ENCODE peak calls at places on chromosomes 7 and 10, in four cellular contexts. N is NCI-H774; X is stimulated activated CD8-positive, alpha-beta memory T cell treated with anti-CD3 and anti-CD28 coated beads, Interleukin-2, amount 100 ng/mL, for 1 hour; I is psoas muscle. R is an unnamed sample.

GRCh38 chr7:157497367-157497743 is 160.6 kb downstream of the DNAJB6 start:
- DNase-seq in I (no peak), N (no peak), X (no peak), R (no peak)

GRCh38 chr7:116525913-116526857 is 1.3 kb downstream of the CAV1 start:
- DNase-seq in N (peak), X (peak), I (peak), R (peak)

GRCh38 chr7:147182859-147183258 is 1066.3 kb downstream of the CNTNAP2 start:
- DNase-seq in I (no peak), X (no peak), N (no peak), R (no peak)

GRCh38 chr10:128277267-128277666 is 151.0 kb upstream of the MKI67 start:
- DNase-seq in N (no peak), I (no peak), X (no peak), R (no peak)

GRCh38 chr10:112348759-112349158 is 25.2 kb upstream of the ACSL5 start:
- DNase-seq in X (no peak), I (no peak), N (no peak), R (no peak)

GRCh38 chr10:75103881-75104686 is 7.4 kb upstream of the SAMD8 start:
- DNase-seq in I (no peak), X (no peak), N (no peak), R (no peak)

GRCh38 chr10:734481-734880 is 45.0 kb upstream of the DIP2C start:
- DNase-seq in I (no peak), X (no peak), N (no peak), R (no peak)

GRCh38 chr7:129728875-129729467 is 117.5 kb downstream of the NRF1 start:
- DNase-seq in X (no peak), I (no peak), N (no peak), R (no peak)

GRCh38 chr10:113866551-113867394 is 12.3 kb downstream of the NHLRC2 start:
- DNase-seq in X (no peak), N (no peak), I (no peak), R (no peak)

GRCh38 chr7:132453825-132454224 is 122.4 kb downstream of the PLXNA4 start:
- DNase-seq in I (no peak), N (no peak), X (no peak), R (no peak)

GRCh38 chr10:33719005-33719703 is 384.7 kb upstream of the NRP1 start:
- DNase-seq in X (no peak), N (no peak), I (no peak), R (no peak)

GRCh38 chr7:101952355-101953247 is 135.2 kb downstream of the CUX1 start:
- DNase-seq in X (no peak), N (no peak), I (peak), R (no peak)

GRCh38 chr10:1102392-1102791 is 46.2 kb downstream of the WDR37 start:
- DNase-seq in I (no peak), X (no peak), N (no peak), R (no peak)

GRCh38 chr10:13973742-13974141 is 357.0 kb downstream of the FRMD4A start:
- DNase-seq in N (no peak), X (no peak), I (no peak), R (no peak)

GRCh38 chr7:53993205-53993604 is 549.0 kb upstream of the VSTM2A start:
- DNase-seq in X (no peak), I (no peak), N (peak), R (no peak)

GRCh38 chr7:142506601-142507000 is 242.7 kb upstream of the PRSS1 start:
- DNase-seq in I (no peak), X (no peak), N (no peak), R (no peak)

GRCh38 chr10:21329995-21330627 is 195.4 kb downstream of the SKIDA1 start:
- DNase-seq in I (no peak), X (no peak), N (peak), R (no peak)

GRCh38 chr10:99393036-99393435 is 37.4 kb downstream of the GOT1 start:
- DNase-seq in I (no peak), X (no peak), N (no peak), R (no peak)

GRCh38 chr7:29647020-29647654 is 83.5 kb downstream of the PRR15 start:
- DNase-seq in N (no peak), I (no peak), X (no peak), R (no peak)

GRCh38 chr10:100019824-100020160 is 10.0 kb upstream of the DNMBP start:
- DNase-seq in I (no peak), X (no peak), N (no peak), R (no peak)

GRCh38 chr7:149109969-149110368 is 16.2 kb downstream of the ZNF425 start:
- DNase-seq in N (no peak), X (no peak), I (no peak), R (no peak)

GRCh38 chr7:93044147-93044810 is 73.5 kb downstream of the SAMD9 start:
- DNase-seq in N (no peak), X (no peak), I (no peak), R (no peak)

GRCh38 chr10:79380918-79381775 is 33.9 kb downstream of the PPIF start:
- DNase-seq in N (no peak), I (no peak), X (no peak), R (peak)

GRCh38 chr10:4844864-4845263 is 18.9 kb downstream of the AKR1E2 start:
- DNase-seq in N (no peak), I (no peak), X (no peak), R (no peak)

GRCh38 chr7:74475987-74476350 is 22.3 kb downstream of the GTF2IRD1 start:
- DNase-seq in I (no peak), N (no peak), X (no peak), R (no peak)

GRCh38 chr7:122544463-122544862 is 154.5 kb downstream of the RNF133 start:
- DNase-seq in X (no peak), I (no peak), N (no peak), R (no peak)

GRCh38 chr7:74544706-74545469 is 91.2 kb downstream of the GTF2IRD1 start:
- DNase-seq in N (no peak), X (no peak), I (no peak), R (peak)

GRCh38 chr7:34036069-34036920 is 131.0 kb downstream of the BMPER start:
- DNase-seq in N (no peak), I (peak), X (no peak), R (peak)

GRCh38 chr7:88218836-88219605 is 817 bp downstream of the SRI start:
- DNase-seq in I (peak), N (peak), X (peak), R (peak)

GRCh38 chr10:42618424-42618823 is 19.9 kb downstream of the ZNF33B start:
- DNase-seq in I (no peak), X (no peak), N (no peak), R (no peak)

GRCh38 chr7:80134536-80135305 is at the start of gene GNAI1:
- DNase-seq in X (peak), N (peak), I (peak), R (peak)

GRCh38 chr10:120508393-120508792 is 51.4 kb downstream of the PLPP4 start:
- DNase-seq in N (no peak), X (no peak), I (no peak), R (no peak)

GRCh38 chr7:27873981-27874957 is 134.3 kb downstream of the TAX1BP1 start:
- DNase-seq in X (no peak), N (no peak), I (peak), R (peak)

GRCh38 chr7:132771301-132771730 is 195.0 kb upstream of the PLXNA4 start:
- DNase-seq in N (no peak), X (no peak), I (no peak), R (no peak)

R was measured in mucosa of descending colon.